ENCODE peak calls at places on chromosomes 3 and 15, in seven cellular contexts. Y is transverse colon, U is right lobe of liver, V is K562, F is cardiac muscle cell, J is psoas muscle, O is OCI-LY7. D is an unnamed sample.
A peak's percentile ranks its signal among the peaks of the same experiment; 100 is the strongest.

GRCh38 chr3:90011596-90011995 is 904.2 kb downstream of the EPHA3 start:
- DNase-seq in Y (no peak), U (no peak), V (no peak), F (no peak), J (no peak), O (no peak), D (no peak)

GRCh38 chr3:15271785-15272381 is 60.5 kb downstream of the SH3BP5 start:
- DNase-seq in Y (peak; percentile 73), U (peak; percentile 67), V (no peak), F (no peak), J (no peak), O (peak; percentile 50), D (peak; percentile 80)

GRCh38 chr3:149898771-149899170 is 71.9 kb downstream of the PFN2 start:
- DNase-seq in Y (no peak), U (no peak), V (no peak), F (peak; percentile 24), J (no peak), O (no peak), D (no peak)

GRCh38 chr3:72728329-72728889 is 119.8 kb downstream of the SHQ1 start:
- DNase-seq in Y (no peak), U (no peak), V (no peak), F (no peak), J (no peak), O (no peak), D (no peak)

GRCh38 chr3:184562875-184563568 is 1.4 kb downstream of the EPHB3 start:
- DNase-seq in Y (no peak), U (no peak), V (no peak), F (peak; percentile 74), J (no peak), O (no peak), D (no peak)

GRCh38 chr3:168116279-168116678 is 20.6 kb upstream of the GOLIM4 start:
- DNase-seq in Y (peak; percentile 18), U (no peak), V (peak; percentile 38), F (peak; percentile 75), J (peak; percentile 38), O (no peak), D (peak; percentile 67)

GRCh38 chr15:101028321-101028720 is 109.2 kb downstream of the LRRK1 start:
- DNase-seq in Y (peak; percentile 7), U (no peak), V (no peak), F (no peak), J (no peak), O (no peak), D (no peak)

GRCh38 chr3:176697284-176697889 is 499.9 kb downstream of the TBL1XR1 start:
- DNase-seq in Y (no peak), U (no peak), V (peak; percentile 12), F (no peak), J (no peak), O (no peak), D (no peak)

GRCh38 chr3:77038928-77039605 is 832 bp upstream of the ROBO2 start:
- DNase-seq in Y (no peak), U (no peak), V (no peak), F (peak; percentile 59), J (no peak), O (no peak), D (no peak)

GRCh38 chr3:141382571-141382970 is 14.3 kb downstream of the ZBTB38 start:
- DNase-seq in Y (no peak), U (no peak), V (no peak), F (no peak), J (no peak), O (no peak), D (no peak)

GRCh38 chr3:78665776-78666457 is 1101.9 kb downstream of the ROBO1 start:
- DNase-seq in Y (no peak), U (no peak), V (no peak), F (no peak), J (no peak), O (no peak), D (no peak)

DNA sequence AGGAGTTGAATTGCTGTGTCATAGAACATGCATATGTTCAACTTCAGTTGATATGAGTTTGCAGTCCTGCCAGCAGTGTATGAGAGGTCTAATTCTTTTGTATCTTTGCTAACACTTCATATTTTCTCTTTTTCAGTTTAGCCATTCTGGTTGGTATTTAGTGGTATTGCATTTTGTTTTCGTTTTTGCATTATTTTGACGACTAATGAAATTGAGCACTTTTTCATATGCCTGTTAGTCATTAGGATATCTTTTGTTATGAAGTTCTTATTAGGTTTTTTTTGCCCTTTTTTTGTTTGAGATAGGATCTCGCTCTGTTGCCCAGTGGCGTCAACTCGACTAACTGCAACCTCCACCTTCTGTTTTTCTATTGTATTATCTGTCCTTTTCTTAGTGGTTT is 9.2 kb downstream of the TRIP4 start:
- DNase-seq in Y (no peak), U (no peak), V (no peak), F (no peak), J (no peak), O (no peak), D (no peak)
- H3K36me3 ChIP-seq in Y (no peaks in the 10 kb centered on the region), U (peaks cover 82% of the 10 kb centered on the region), V (peaks cover 55% of the 10 kb centered on the region), F (peaks cover 53% of the 10 kb centered on the region), J (peaks cover 84% of the 10 kb centered on the region), O (peaks cover 65% of the 10 kb centered on the region), D (peaks cover 10% of the 10 kb centered on the region)

GRCh38 chr15:20310603-20311002 is 231.0 kb downstream of the GOLGA6L6 start:
- DNase-seq in Y (no peak), U (no peak), V (no peak), F (no peak), J (no peak), O (no peak), D (no peak)
- TF ChIP-seq CTCF in Y (no peak), U (no peak), V (no peak), F (no peak), J (no peak), O (no peak), D (no peak)

DNA sequence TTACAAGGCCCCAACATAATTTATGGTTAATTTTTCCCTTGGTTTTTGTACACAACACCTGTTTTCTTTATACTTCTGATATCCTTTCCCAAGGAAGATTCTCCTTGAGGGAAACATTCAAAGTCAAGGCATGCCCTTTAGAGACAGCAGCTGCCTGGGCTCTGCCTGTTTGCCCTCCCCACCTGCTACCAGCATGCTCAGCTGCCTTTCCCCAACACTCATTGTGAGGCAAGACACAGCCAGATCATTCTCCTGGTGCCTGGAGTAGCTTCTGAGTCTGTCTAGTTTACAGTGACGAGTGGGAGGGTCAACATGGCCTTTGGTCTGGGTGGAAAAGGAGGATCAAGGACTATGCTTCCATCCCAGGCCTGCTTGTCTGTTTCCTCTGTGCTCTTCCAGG is 132.5 kb downstream of the EPHB1 start:
- DNase-seq in Y (no peak), U (no peak), V (no peak), F (no peak), J (no peak), O (no peak), D (peak; percentile 18)
- H3K4me1 ChIP-seq in Y (no peaks in the 10 kb centered on the region), U (no peaks in the 10 kb centered on the region), V (no peaks in the 10 kb centered on the region), F (no peaks in the 10 kb centered on the region), J (no peaks in the 10 kb centered on the region), O (no peaks in the 10 kb centered on the region), D (peaks cover 7% of the 10 kb centered on the region)

DNA sequence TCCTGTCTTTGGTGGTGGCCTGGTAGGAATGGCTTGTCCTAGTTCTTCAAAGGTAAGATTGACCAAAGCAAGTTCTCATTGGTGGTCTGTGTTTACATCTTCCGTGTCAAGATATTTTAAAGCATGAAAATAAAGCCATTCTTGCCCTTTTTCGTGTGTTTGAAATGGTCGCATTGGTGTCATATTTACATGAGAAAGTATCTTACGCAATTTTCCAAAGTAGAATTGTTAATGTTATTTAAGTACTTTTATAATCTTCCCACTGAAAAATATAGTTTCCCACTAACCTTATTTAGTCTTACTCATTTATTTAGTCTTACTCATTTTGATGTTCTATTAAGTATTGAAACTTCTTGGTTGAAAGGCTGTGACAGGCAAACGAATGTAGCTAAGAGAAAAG is 31.0 kb downstream of the NMD3 start:
- DNase-seq in Y (no peak), U (no peak), V (no peak), F (no peak), J (no peak), O (no peak), D (no peak)
- H3K36me3 ChIP-seq in Y (no peaks in the 10 kb centered on the region), U (peaks cover 58% of the 10 kb centered on the region), V (peaks cover 76% of the 10 kb centered on the region), F (peaks cover 67% of the 10 kb centered on the region), J (peaks cover 84% of the 10 kb centered on the region), O (peaks cover 97% of the 10 kb centered on the region), D (peaks cover 38% of the 10 kb centered on the region)

GRCh38 chr15:95304116-95304873 is 1026.2 kb upstream of the NR2F2 start:
- DNase-seq in Y (no peak), U (no peak), V (no peak), F (peak; percentile 22), J (no peak), O (no peak), D (peak; percentile 68)

GRCh38 chr15:95307115-95307514 is 1023.4 kb upstream of the NR2F2 start:
- DNase-seq in Y (no peak), U (no peak), V (no peak), F (no peak), J (no peak), O (no peak), D (no peak)

GRCh38 chr15:95302809-95303208 is 1027.7 kb upstream of the NR2F2 start:
- DNase-seq in Y (no peak), U (no peak), V (no peak), F (no peak), J (no peak), O (no peak), D (no peak)

GRCh38 chr15:95303659-95304058 is 1026.8 kb upstream of the NR2F2 start:
- DNase-seq in Y (no peak), U (no peak), V (no peak), F (peak; percentile 56), J (no peak), O (no peak), D (no peak)

GRCh38 chr15:95304874-95305271 is 1025.6 kb upstream of the NR2F2 start:
- DNase-seq in Y (no peak), U (no peak), V (no peak), F (no peak), J (no peak), O (no peak), D (no peak)
- TF ChIP-seq CTCF in Y (no peak), U (no peak), V (no peak), F (no peak), J (no peak), O (no peak), D (no peak)

GRCh38 chr3:52205727-52206372 is 7.9 kb downstream of the ALAS1 start:
- DNase-seq in Y (no peak), U (peak; percentile 61), V (no peak), F (no peak), J (no peak), O (no peak), D (no peak)

GRCh38 chr3:52202384-52203077 is 4.6 kb downstream of the ALAS1 start:
- DNase-seq in Y (no peak), U (no peak), V (no peak), F (no peak), J (no peak), O (no peak), D (no peak)

GRCh38 chr3:52204337-52205073 is 6.5 kb downstream of the ALAS1 start:
- DNase-seq in Y (peak; percentile 37), U (no peak), V (no peak), F (no peak), J (no peak), O (no peak), D (no peak)

GRCh38 chr3:52200981-52201679 is 3.2 kb downstream of the ALAS1 start:
- DNase-seq in Y (no peak), U (no peak), V (no peak), F (no peak), J (no peak), O (no peak), D (no peak)

DNA sequence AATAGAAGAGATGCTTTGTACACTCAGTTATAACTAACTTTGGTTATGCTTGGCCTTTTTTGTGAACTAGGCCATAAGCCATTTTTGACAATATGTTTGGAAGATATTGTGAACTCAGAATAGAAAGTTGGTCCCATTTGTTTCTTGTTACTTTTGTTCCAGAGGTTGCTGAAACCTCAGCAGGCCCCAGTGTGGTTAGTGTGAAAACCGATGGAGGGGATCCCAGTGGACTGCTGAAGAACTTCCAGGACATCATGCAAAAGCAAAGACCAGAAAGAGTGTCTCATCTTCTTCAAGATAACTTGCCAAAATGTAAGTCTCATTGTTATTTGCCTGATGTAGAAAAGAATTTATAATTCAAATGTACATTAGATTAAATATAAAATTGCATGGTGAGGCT is 5.7 kb downstream of the ALAS1 start:
- DNase-seq in Y (no peak), U (no peak), V (no peak), F (no peak), J (no peak), O (no peak), D (no peak)
- H3K4me1 ChIP-seq in Y (peaks cover 47% of the 10 kb centered on the region), U (no peaks in the 10 kb centered on the region), V (peaks cover 5% of the 10 kb centered on the region), F (no peaks in the 10 kb centered on the region), J (peaks cover 30% of the 10 kb centered on the region), O (peaks cover 21% of the 10 kb centered on the region), D (peaks cover 5% of the 10 kb centered on the region)